ENCODE peak calls at places on chromosomes 13 and 19, in nine cellular contexts. One of them, this sample, is unnamed.

GRCh38 chr19:49436381-49437017 is 4.8 kb downstream of the SLC17A7 start:
- DNase-seq in tibial nerve: no peak
- DNase-seq in NB4: no peak
- DNase-seq in A549: peak; percentile 64
- DNase-seq in stomach: no peak
- DNase-seq in lower leg skin: no peak
- DNase-seq in transverse colon: no peak
- DNase-seq in body of pancreas: no peak
- DNase-seq in K562: peak; percentile 87
- DNase-seq in this sample: no peak

GRCh38 chr13:31945202-31945978 is 86.2 kb upstream of the FRY start:
- DNase-seq in tibial nerve: peak; percentile 63
- DNase-seq in NB4: no peak
- DNase-seq in A549: peak; percentile 10
- DNase-seq in stomach: peak; percentile 67
- DNase-seq in lower leg skin: peak; percentile 94
- DNase-seq in transverse colon: peak; percentile 27
- DNase-seq in body of pancreas: peak; percentile 84
- DNase-seq in K562: no peak
- DNase-seq in this sample: peak; percentile 44

GRCh38 chr13:98216135-98216565 is 39.1 kb upstream of the RNF113B start:
- DNase-seq in tibial nerve: no peak
- DNase-seq in NB4: no peak
- DNase-seq in A549: peak; percentile 10
- DNase-seq in stomach: peak; percentile 67
- DNase-seq in lower leg skin: no peak
- DNase-seq in transverse colon: no peak
- DNase-seq in body of pancreas: peak; percentile 41
- DNase-seq in K562: no peak
- DNase-seq in this sample: peak; percentile 32

GRCh38 chr19:55325172-55325571 is at the start of gene TMEM150B:
- DNase-seq in tibial nerve: no peak
- DNase-seq in NB4: no peak
- DNase-seq in A549: no peak
- DNase-seq in stomach: no peak
- DNase-seq in lower leg skin: no peak
- DNase-seq in transverse colon: no peak
- DNase-seq in body of pancreas: no peak
- DNase-seq in K562: peak; percentile 54
- DNase-seq in this sample: no peak

GRCh38 chr13:97540696-97541095 is 106.7 kb downstream of the RAP2A start:
- DNase-seq in tibial nerve: no peak
- DNase-seq in NB4: no peak
- DNase-seq in A549: no peak
- DNase-seq in stomach: no peak
- DNase-seq in lower leg skin: no peak
- DNase-seq in transverse colon: no peak
- DNase-seq in body of pancreas: no peak
- DNase-seq in K562: no peak
- DNase-seq in this sample: no peak

GRCh38 chr13:23749288-23749880 is 139.8 kb downstream of the MIPEP start:
- DNase-seq in tibial nerve: no peak
- DNase-seq in NB4: no peak
- DNase-seq in A549: no peak
- DNase-seq in stomach: no peak
- DNase-seq in lower leg skin: no peak
- DNase-seq in transverse colon: no peak
- DNase-seq in body of pancreas: no peak
- DNase-seq in K562: no peak
- DNase-seq in this sample: no peak

GRCh38 chr13:40672310-40673060 is 6.0 kb upstream of the FOXO1 start:
- DNase-seq in tibial nerve: no peak
- DNase-seq in NB4: no peak
- DNase-seq in A549: peak; percentile 70
- DNase-seq in stomach: no peak
- DNase-seq in lower leg skin: no peak
- DNase-seq in transverse colon: no peak
- DNase-seq in body of pancreas: no peak
- DNase-seq in K562: peak; percentile 70
- DNase-seq in this sample: no peak

GRCh38 chr19:51520710-51521109 is 10.8 kb downstream of the SIGLEC6 start:
- DNase-seq in tibial nerve: no peak
- DNase-seq in NB4: no peak
- DNase-seq in A549: no peak
- DNase-seq in stomach: no peak
- DNase-seq in lower leg skin: no peak
- DNase-seq in transverse colon: no peak
- DNase-seq in body of pancreas: no peak
- DNase-seq in K562: no peak
- DNase-seq in this sample: no peak

GRCh38 chr19:42140125-42140754 is 8.0 kb upstream of the POU2F2 start:
- DNase-seq in tibial nerve: peak; percentile 43
- DNase-seq in NB4: peak; percentile 74
- DNase-seq in A549: peak; percentile 53
- DNase-seq in stomach: peak; percentile 41
- DNase-seq in lower leg skin: no peak
- DNase-seq in transverse colon: peak; percentile 48
- DNase-seq in body of pancreas: peak; percentile 45
- DNase-seq in K562: peak; percentile 54
- DNase-seq in this sample: no peak

DNA sequence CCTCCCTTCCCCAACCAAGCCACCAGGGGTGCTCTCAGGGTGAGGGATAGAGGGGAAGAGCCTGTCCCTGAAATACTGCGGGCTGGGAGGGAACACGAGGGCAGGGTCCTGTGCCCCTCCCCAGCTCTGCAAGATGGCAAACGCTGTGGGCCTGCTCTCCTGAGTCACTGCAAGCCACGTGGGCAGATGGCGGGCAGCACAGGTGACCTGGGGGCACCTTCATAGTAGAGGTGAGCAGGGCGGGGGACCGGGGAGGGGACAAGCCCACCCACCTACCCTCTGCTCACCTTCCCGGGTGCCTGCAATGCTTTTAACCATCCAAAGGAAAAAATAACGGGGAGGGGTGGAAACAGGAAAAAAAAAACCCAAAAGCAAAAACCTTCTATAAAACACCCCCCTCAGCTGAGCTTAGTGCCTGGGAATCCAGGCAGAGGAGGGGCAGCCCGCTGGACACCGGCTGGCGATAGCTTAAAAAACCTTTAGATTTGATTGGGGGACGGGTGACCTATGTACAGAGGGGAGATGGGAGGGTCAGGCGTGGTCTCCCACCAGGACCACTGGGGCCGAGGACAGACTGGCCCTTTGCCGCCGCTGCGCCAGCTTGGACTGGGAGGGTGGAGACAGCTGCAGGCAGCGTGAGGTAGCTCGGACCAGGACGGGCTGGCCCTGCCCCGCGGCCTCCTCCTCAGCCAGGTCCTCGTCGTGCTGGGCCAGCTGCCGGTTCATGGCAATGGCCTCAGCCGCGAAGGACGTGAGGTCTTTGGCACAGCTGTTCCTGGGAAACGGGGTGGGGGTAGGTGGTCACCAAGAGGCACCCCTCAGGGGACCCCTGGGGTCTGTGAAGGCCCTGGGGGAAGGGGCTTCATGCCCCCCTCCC is 11.7 kb downstream of the MKNK2 start:
- DNase-seq in tibial nerve: no peak
- DNase-seq in NB4: no peak
- DNase-seq in A549: no peak
- DNase-seq in stomach: no peak
- DNase-seq in lower leg skin: no peak
- DNase-seq in transverse colon: no peak
- DNase-seq in body of pancreas: no peak
- DNase-seq in K562: peak; percentile 31
- DNase-seq in this sample: no peak
- TF ChIP-seq POLR2A in tibial nerve: no peak
- TF ChIP-seq POLR2A in NB4: no peak
- TF ChIP-seq POLR2A in A549: no peak
- TF ChIP-seq POLR2A in stomach: no peak
- TF ChIP-seq POLR2A in lower leg skin: no peak
- TF ChIP-seq POLR2A in transverse colon: no peak
- TF ChIP-seq POLR2A in body of pancreas: no peak
- TF ChIP-seq POLR2A in K562: no peak
- TF ChIP-seq POLR2A in this sample: no peak

GRCh38 chr19:2216361-2217225 is 19.5 kb downstream of the PLEKHJ1 start:
- DNase-seq in tibial nerve: no peak
- DNase-seq in NB4: no peak
- DNase-seq in A549: no peak
- DNase-seq in stomach: no peak
- DNase-seq in lower leg skin: no peak
- DNase-seq in transverse colon: no peak
- DNase-seq in body of pancreas: no peak
- DNase-seq in K562: no peak
- DNase-seq in this sample: no peak
- TF ChIP-seq POLR2A in tibial nerve: no peak
- TF ChIP-seq POLR2A in NB4: no peak
- TF ChIP-seq POLR2A in A549: no peak
- TF ChIP-seq POLR2A in stomach: no peak
- TF ChIP-seq POLR2A in lower leg skin: no peak
- TF ChIP-seq POLR2A in transverse colon: no peak
- TF ChIP-seq POLR2A in body of pancreas: no peak
- TF ChIP-seq POLR2A in K562: no peak
- TF ChIP-seq POLR2A in this sample: no peak

GRCh38 chr13:33676700-33677048 is 141.3 kb upstream of the RFC3 start:
- DNase-seq in tibial nerve: peak; percentile 17
- DNase-seq in NB4: peak; percentile 53
- DNase-seq in A549: peak; percentile 46
- DNase-seq in stomach: peak; percentile 64
- DNase-seq in lower leg skin: no peak
- DNase-seq in transverse colon: peak; percentile 58
- DNase-seq in body of pancreas: peak; percentile 66
- DNase-seq in K562: no peak
- DNase-seq in this sample: peak; percentile 30

GRCh38 chr13:33678084-33678483 is 139.9 kb upstream of the RFC3 start:
- DNase-seq in tibial nerve: no peak
- DNase-seq in NB4: no peak
- DNase-seq in A549: no peak
- DNase-seq in stomach: no peak
- DNase-seq in lower leg skin: no peak
- DNase-seq in transverse colon: no peak
- DNase-seq in body of pancreas: no peak
- DNase-seq in K562: peak; percentile 29
- DNase-seq in this sample: no peak

GRCh38 chr13:33677215-33677614 is 140.7 kb upstream of the RFC3 start:
- DNase-seq in tibial nerve: no peak
- DNase-seq in NB4: no peak
- DNase-seq in A549: no peak
- DNase-seq in stomach: no peak
- DNase-seq in lower leg skin: no peak
- DNase-seq in transverse colon: no peak
- DNase-seq in body of pancreas: no peak
- DNase-seq in K562: no peak
- DNase-seq in this sample: no peak

GRCh38 chr13:33679658-33680012 is 138.3 kb upstream of the RFC3 start:
- DNase-seq in tibial nerve: no peak
- DNase-seq in NB4: no peak
- DNase-seq in A549: no peak
- DNase-seq in stomach: no peak
- DNase-seq in lower leg skin: no peak
- DNase-seq in transverse colon: no peak
- DNase-seq in body of pancreas: no peak
- DNase-seq in K562: no peak
- DNase-seq in this sample: no peak

DNA sequence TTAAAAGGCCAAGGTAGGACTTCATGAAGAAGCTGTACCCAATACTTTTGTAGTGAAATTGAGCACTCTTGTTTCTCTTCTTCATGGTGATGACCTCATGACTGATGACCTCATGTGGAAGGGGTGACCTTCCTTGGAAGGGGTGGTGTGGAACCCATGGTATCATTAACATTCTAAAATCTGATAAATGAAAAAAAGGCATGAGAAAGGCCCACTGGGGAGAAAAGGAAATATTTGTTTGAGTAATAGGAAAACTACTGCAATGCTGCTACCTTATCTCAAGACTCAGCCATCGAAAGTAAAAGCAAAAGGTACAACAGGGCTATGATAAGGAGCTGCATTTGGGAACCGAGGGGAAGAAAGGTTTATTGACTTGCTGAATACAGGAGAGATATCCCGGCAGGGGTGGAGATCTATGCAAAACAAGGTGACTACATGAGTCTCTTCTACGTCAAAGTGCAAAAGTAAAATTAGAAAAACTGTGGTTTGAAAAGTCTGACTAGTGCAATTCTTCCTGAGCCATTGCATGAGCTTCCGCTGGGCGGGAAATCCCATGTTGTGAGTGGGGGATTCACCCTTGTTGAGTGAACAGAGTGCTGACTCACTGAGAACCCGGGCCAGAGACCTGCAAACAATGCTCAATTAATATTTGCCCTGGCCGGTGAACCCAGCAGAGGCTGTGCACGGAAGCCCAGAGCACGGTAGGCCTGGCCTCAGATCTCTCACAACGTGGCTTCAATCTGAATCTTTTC is 138.9 kb upstream of the RFC3 start:
- DNase-seq in tibial nerve: peak; percentile 34
- DNase-seq in NB4: no peak
- DNase-seq in A549: peak; percentile 85
- DNase-seq in stomach: peak; percentile 83
- DNase-seq in lower leg skin: peak; percentile 87
- DNase-seq in transverse colon: peak; percentile 62
- DNase-seq in body of pancreas: peak; percentile 75
- DNase-seq in K562: peak; percentile 5
- DNase-seq in this sample: peak; percentile 39
- TF ChIP-seq POLR2A in tibial nerve: no peak
- TF ChIP-seq POLR2A in NB4: no peak
- TF ChIP-seq POLR2A in A549: no peak
- TF ChIP-seq POLR2A in stomach: no peak
- TF ChIP-seq POLR2A in lower leg skin: no peak
- TF ChIP-seq POLR2A in transverse colon: no peak
- TF ChIP-seq POLR2A in body of pancreas: no peak
- TF ChIP-seq POLR2A in K562: no peak
- TF ChIP-seq POLR2A in this sample: no peak

GRCh38 chr19:20273376-20273775 is 106.4 kb downstream of the ZNF486 start:
- DNase-seq in tibial nerve: no peak
- DNase-seq in NB4: no peak
- DNase-seq in A549: no peak
- DNase-seq in stomach: no peak
- DNase-seq in lower leg skin: no peak
- DNase-seq in transverse colon: no peak
- DNase-seq in body of pancreas: no peak
- DNase-seq in K562: no peak
- DNase-seq in this sample: no peak

GRCh38 chr19:20276011-20276738 is 109.2 kb downstream of the ZNF486 start:
- DNase-seq in tibial nerve: no peak
- DNase-seq in NB4: no peak
- DNase-seq in A549: no peak
- DNase-seq in stomach: no peak
- DNase-seq in lower leg skin: no peak
- DNase-seq in transverse colon: no peak
- DNase-seq in body of pancreas: no peak
- DNase-seq in K562: no peak
- DNase-seq in this sample: no peak

GRCh38 chr19:20273951-20274578 is 107.1 kb downstream of the ZNF486 start:
- DNase-seq in tibial nerve: no peak
- DNase-seq in NB4: no peak
- DNase-seq in A549: no peak
- DNase-seq in stomach: no peak
- DNase-seq in lower leg skin: no peak
- DNase-seq in transverse colon: no peak
- DNase-seq in body of pancreas: no peak
- DNase-seq in K562: no peak
- DNase-seq in this sample: no peak

GRCh38 chr19:20269461-20269860 is 102.4 kb downstream of the ZNF486 start:
- DNase-seq in tibial nerve: no peak
- DNase-seq in NB4: no peak
- DNase-seq in A549: no peak
- DNase-seq in stomach: no peak
- DNase-seq in lower leg skin: no peak
- DNase-seq in transverse colon: no peak
- DNase-seq in body of pancreas: no peak
- DNase-seq in K562: no peak
- DNase-seq in this sample: no peak

GRCh38 chr19:20271215-20271926 is 104.4 kb downstream of the ZNF486 start:
- DNase-seq in tibial nerve: no peak
- DNase-seq in NB4: no peak
- DNase-seq in A549: no peak
- DNase-seq in stomach: no peak
- DNase-seq in lower leg skin: no peak
- DNase-seq in transverse colon: no peak
- DNase-seq in body of pancreas: no peak
- DNase-seq in K562: no peak
- DNase-seq in this sample: no peak
- TF ChIP-seq POLR2A in tibial nerve: no peak
- TF ChIP-seq POLR2A in NB4: no peak
- TF ChIP-seq POLR2A in A549: no peak
- TF ChIP-seq POLR2A in stomach: no peak
- TF ChIP-seq POLR2A in lower leg skin: no peak
- TF ChIP-seq POLR2A in transverse colon: no peak
- TF ChIP-seq POLR2A in body of pancreas: no peak
- TF ChIP-seq POLR2A in K562: no peak
- TF ChIP-seq POLR2A in this sample: no peak

This sample was measured in uterus.